ENCODE peak calls at places on chromosomes 5 and 9, in four cellular contexts. H is small intestine, F is nucleus accumbens, V is WERI-Rb-1. K is an unnamed sample.

GRCh38 chr5:52870448-52870847 is 82.7 kb downstream of the ITGA1 start:
- DNase-seq in H (no peak), F (no peak), V (peak), K (no peak)

GRCh38 chr9:28073278-28073677 is 500.0 kb upstream of the C9orf72 start:
- DNase-seq in H (peak), F (peak), V (peak), K (no peak)

GRCh38 chr9:115945009-115945431 is 208.6 kb upstream of the PAPPA start:
- DNase-seq in H (no peak), F (no peak), V (no peak), K (no peak)

GRCh38 chr5:120159155-120159554 is 304.9 kb upstream of the PRR16 start:
- DNase-seq in H (no peak), F (no peak), V (no peak), K (no peak)

GRCh38 chr9:89687848-89688247 is 83.0 kb downstream of the GADD45G start:
- DNase-seq in H (no peak), F (no peak), V (peak), K (no peak)

GRCh38 chr9:2709645-2710101 is 7.6 kb upstream of the KCNV2 start:
- DNase-seq in H (no peak), F (no peak), V (peak), K (no peak)

GRCh38 chr5:10457682-10458574 is 16.2 kb downstream of the ROPN1L start:
- DNase-seq in H (no peak), F (no peak), V (peak), K (no peak)

GRCh38 chr9:127778280-127779135 is at the start of gene SH2D3C:
- DNase-seq in H (no peak), F (no peak), V (no peak), K (no peak)

GRCh38 chr5:143182901-143183820 is 220.3 kb downstream of the NR3C1 start:
- DNase-seq in H (no peak), F (no peak), V (no peak), K (no peak)

GRCh38 chr9:113868501-113868900 is 7.6 kb upstream of the ZNF618 start:
- DNase-seq in H (no peak), F (no peak), V (no peak), K (no peak)

GRCh38 chr5:96088676-96089075 is 127.0 kb upstream of the ELL2 start:
- DNase-seq in H (no peak), F (peak), V (peak), K (no peak)

GRCh38 chr9:86202338-86202882 is 57.0 kb downstream of the C9orf153 start:
- DNase-seq in H (peak), F (no peak), V (peak), K (no peak)

GRCh38 chr5:72539726-72540125 is 32.5 kb upstream of the ZNF366 start:
- DNase-seq in H (no peak), F (no peak), V (no peak), K (no peak)

GRCh38 chr5:112885001-112885400 is 23.9 kb downstream of the SRP19 start:
- DNase-seq in H (no peak), F (peak), V (no peak), K (peak)

GRCh38 chr5:135066781-135067430 is 32.9 kb upstream of the PITX1 start:
- DNase-seq in H (no peak), F (no peak), V (no peak), K (no peak)

GRCh38 chr5:7941692-7942091 is 72.7 kb downstream of the MTRR start:
- DNase-seq in H (no peak), F (no peak), V (peak), K (no peak)

GRCh38 chr9:551986-552930 is 289.2 kb upstream of the DMRT1 start:
- DNase-seq in H (no peak), F (no peak), V (no peak), K (no peak)

GRCh38 chr5:98433022-98433421 is 340.4 kb upstream of the RGMB start:
- DNase-seq in H (no peak), F (no peak), V (no peak), K (no peak)

GRCh38 chr5:143308726-143309125 is 94.8 kb downstream of the NR3C1 start:
- DNase-seq in H (no peak), F (no peak), V (no peak), K (no peak)

GRCh38 chr9:4297795-4298254 is 2.0 kb downstream of the GLIS3 start:
- DNase-seq in H (peak), F (peak), V (peak), K (peak)

GRCh38 chr9:137705443-137705863 is 86.6 kb downstream of the EHMT1 start:
- DNase-seq in H (no peak), F (no peak), V (no peak), K (no peak)

GRCh38 chr5:127909078-127909477 is 174.5 kb upstream of the SLC12A2 start:
- DNase-seq in H (peak), F (no peak), V (peak), K (no peak)

K was measured in hypothalamus.